ENCODE peak calls at places on chromosome 6, in seven cellular contexts. One of them, this sample, is unnamed.
A peak's percentile ranks its signal among the peaks of the same experiment; 100 is the strongest.

GRCh38 chr6:90424580-90424979 is 127.9 kb upstream of the BACH2 start:
- DNase-seq in brain microvascular endothelial cell: no peak
- DNase-seq in fibroblast of lung: no peak
- DNase-seq in psoas muscle: no peak
- DNase-seq in glutamatergic neuron: no peak
- DNase-seq in activated CD8-positive, alpha-beta T cell treated with anti-CD3 and anti-CD28 coated beads for 36 hours: no peak
- DNase-seq in heart left ventricle: no peak
- DNase-seq in this sample: no peak

GRCh38 chr6:169763881-169764280 is 12.5 kb downstream of the ERMARD start:
- DNase-seq in brain microvascular endothelial cell: no peak
- DNase-seq in fibroblast of lung: no peak
- DNase-seq in psoas muscle: no peak
- DNase-seq in glutamatergic neuron: no peak
- DNase-seq in activated CD8-positive, alpha-beta T cell treated with anti-CD3 and anti-CD28 coated beads for 36 hours: no peak
- DNase-seq in heart left ventricle: no peak
- DNase-seq in this sample: no peak

GRCh38 chr6:4936681-4937041 is 67.2 kb downstream of the RPP40 start:
- DNase-seq in brain microvascular endothelial cell: peak; percentile 39
- DNase-seq in fibroblast of lung: peak; percentile 83
- DNase-seq in psoas muscle: no peak
- DNase-seq in glutamatergic neuron: no peak
- DNase-seq in activated CD8-positive, alpha-beta T cell treated with anti-CD3 and anti-CD28 coated beads for 36 hours: peak; percentile 12
- DNase-seq in heart left ventricle: no peak
- DNase-seq in this sample: peak; percentile 61

GRCh38 chr6:139468178-139468577 is 93.7 kb upstream of the CITED2 start:
- DNase-seq in brain microvascular endothelial cell: no peak
- DNase-seq in fibroblast of lung: no peak
- DNase-seq in psoas muscle: no peak
- DNase-seq in glutamatergic neuron: no peak
- DNase-seq in activated CD8-positive, alpha-beta T cell treated with anti-CD3 and anti-CD28 coated beads for 36 hours: no peak
- DNase-seq in heart left ventricle: no peak
- DNase-seq in this sample: no peak

GRCh38 chr6:52512199-52512598 is 64.7 kb downstream of the TRAM2 start:
- DNase-seq in brain microvascular endothelial cell: peak; percentile 86
- DNase-seq in fibroblast of lung: peak; percentile 92
- DNase-seq in psoas muscle: peak; percentile 63
- DNase-seq in glutamatergic neuron: no peak
- DNase-seq in activated CD8-positive, alpha-beta T cell treated with anti-CD3 and anti-CD28 coated beads for 36 hours: no peak
- DNase-seq in heart left ventricle: peak; percentile 69
- DNase-seq in this sample: no peak

GRCh38 chr6:1392813-1393640 is 3.7 kb downstream of the FOXF2 start:
- DNase-seq in brain microvascular endothelial cell: no peak
- DNase-seq in fibroblast of lung: peak; percentile 47
- DNase-seq in psoas muscle: no peak
- DNase-seq in glutamatergic neuron: no peak
- DNase-seq in activated CD8-positive, alpha-beta T cell treated with anti-CD3 and anti-CD28 coated beads for 36 hours: no peak
- DNase-seq in heart left ventricle: no peak
- DNase-seq in this sample: no peak

GRCh38 chr6:18509871-18510643 is 122.9 kb downstream of the RNF144B start:
- DNase-seq in brain microvascular endothelial cell: no peak
- DNase-seq in fibroblast of lung: no peak
- DNase-seq in psoas muscle: no peak
- DNase-seq in glutamatergic neuron: no peak
- DNase-seq in activated CD8-positive, alpha-beta T cell treated with anti-CD3 and anti-CD28 coated beads for 36 hours: peak; percentile 51
- DNase-seq in heart left ventricle: no peak
- DNase-seq in this sample: no peak

GRCh38 chr6:167350322-167350721 is 25.4 kb downstream of the TTLL2 start:
- DNase-seq in brain microvascular endothelial cell: no peak
- DNase-seq in fibroblast of lung: no peak
- DNase-seq in psoas muscle: no peak
- DNase-seq in glutamatergic neuron: no peak
- DNase-seq in activated CD8-positive, alpha-beta T cell treated with anti-CD3 and anti-CD28 coated beads for 36 hours: no peak
- DNase-seq in heart left ventricle: peak; percentile 29
- DNase-seq in this sample: no peak

GRCh38 chr6:143061597-143062385 is 1.1 kb downstream of the AIG1 start:
- DNase-seq in brain microvascular endothelial cell: no peak
- DNase-seq in fibroblast of lung: no peak
- DNase-seq in psoas muscle: no peak
- DNase-seq in glutamatergic neuron: no peak
- DNase-seq in activated CD8-positive, alpha-beta T cell treated with anti-CD3 and anti-CD28 coated beads for 36 hours: no peak
- DNase-seq in heart left ventricle: no peak
- DNase-seq in this sample: no peak

GRCh38 chr6:143060806-143061596 is at the start of gene AIG1:
- DNase-seq in brain microvascular endothelial cell: peak; percentile 33
- DNase-seq in fibroblast of lung: no peak
- DNase-seq in psoas muscle: peak; percentile 86
- DNase-seq in glutamatergic neuron: peak; percentile 65
- DNase-seq in activated CD8-positive, alpha-beta T cell treated with anti-CD3 and anti-CD28 coated beads for 36 hours: peak; percentile 60
- DNase-seq in heart left ventricle: no peak
- DNase-seq in this sample: no peak

GRCh38 chr6:143059616-143060353 is 904 bp upstream of the AIG1 start:
- DNase-seq in brain microvascular endothelial cell: peak; percentile 44
- DNase-seq in fibroblast of lung: peak; percentile 72
- DNase-seq in psoas muscle: no peak
- DNase-seq in glutamatergic neuron: no peak
- DNase-seq in activated CD8-positive, alpha-beta T cell treated with anti-CD3 and anti-CD28 coated beads for 36 hours: peak; percentile 73
- DNase-seq in heart left ventricle: no peak
- DNase-seq in this sample: peak; percentile 63

GRCh38 chr6:143058987-143059386 is 1.7 kb upstream of the AIG1 start:
- DNase-seq in brain microvascular endothelial cell: no peak
- DNase-seq in fibroblast of lung: no peak
- DNase-seq in psoas muscle: no peak
- DNase-seq in glutamatergic neuron: no peak
- DNase-seq in activated CD8-positive, alpha-beta T cell treated with anti-CD3 and anti-CD28 coated beads for 36 hours: no peak
- DNase-seq in heart left ventricle: peak; percentile 19
- DNase-seq in this sample: no peak

DNA sequence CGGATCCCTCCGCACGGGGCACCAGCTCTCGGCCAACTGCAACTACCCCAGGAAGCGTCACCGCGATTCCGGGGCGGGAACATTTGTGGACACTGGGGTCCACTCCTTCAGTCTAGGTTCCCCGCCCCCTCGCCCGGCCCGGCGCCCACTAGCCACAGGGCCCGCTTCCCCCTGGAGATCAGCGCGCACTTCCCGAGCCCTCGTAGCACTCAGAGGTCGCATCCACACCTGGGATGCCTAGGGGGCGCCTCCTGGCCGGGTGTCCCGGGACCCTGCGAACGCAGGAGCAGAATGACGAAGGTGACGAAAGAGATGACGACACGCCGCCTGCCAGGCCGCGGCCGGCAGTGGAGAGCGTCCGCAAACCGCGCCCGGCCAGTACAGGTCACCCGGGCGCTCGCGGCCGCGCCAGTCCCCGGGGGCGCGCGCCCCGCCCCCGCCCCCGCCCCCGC is 309 bp upstream of the AIG1 start:
- DNase-seq in brain microvascular endothelial cell: peak; percentile 79
- DNase-seq in fibroblast of lung: peak; percentile 84
- DNase-seq in psoas muscle: peak; percentile 90
- DNase-seq in glutamatergic neuron: peak; percentile 75
- DNase-seq in activated CD8-positive, alpha-beta T cell treated with anti-CD3 and anti-CD28 coated beads for 36 hours: peak; percentile 86
- DNase-seq in heart left ventricle: peak; percentile 85
- DNase-seq in this sample: peak; percentile 89
- TF ChIP-seq CTCF in brain microvascular endothelial cell: peak; percentile 28
- TF ChIP-seq CTCF in fibroblast of lung: no peak
- TF ChIP-seq CTCF in psoas muscle: no peak
- TF ChIP-seq CTCF in glutamatergic neuron: no peak
- TF ChIP-seq CTCF in activated CD8-positive, alpha-beta T cell treated with anti-CD3 and anti-CD28 coated beads for 36 hours: no peak
- TF ChIP-seq CTCF in heart left ventricle: peak; percentile 26
- TF ChIP-seq CTCF in this sample: peak; percentile 15

GRCh38 chr6:19870322-19870721 is 33.2 kb downstream of the ID4 start:
- DNase-seq in brain microvascular endothelial cell: no peak
- DNase-seq in fibroblast of lung: no peak
- DNase-seq in psoas muscle: no peak
- DNase-seq in glutamatergic neuron: no peak
- DNase-seq in activated CD8-positive, alpha-beta T cell treated with anti-CD3 and anti-CD28 coated beads for 36 hours: no peak
- DNase-seq in heart left ventricle: no peak
- DNase-seq in this sample: no peak

GRCh38 chr6:19869464-19869863 is 32.3 kb downstream of the ID4 start:
- DNase-seq in brain microvascular endothelial cell: no peak
- DNase-seq in fibroblast of lung: no peak
- DNase-seq in psoas muscle: no peak
- DNase-seq in glutamatergic neuron: no peak
- DNase-seq in activated CD8-positive, alpha-beta T cell treated with anti-CD3 and anti-CD28 coated beads for 36 hours: no peak
- DNase-seq in heart left ventricle: no peak
- DNase-seq in this sample: no peak

GRCh38 chr6:19866900-19867627 is 29.9 kb downstream of the ID4 start:
- DNase-seq in brain microvascular endothelial cell: peak; percentile 55
- DNase-seq in fibroblast of lung: peak; percentile 33
- DNase-seq in psoas muscle: no peak
- DNase-seq in glutamatergic neuron: no peak
- DNase-seq in activated CD8-positive, alpha-beta T cell treated with anti-CD3 and anti-CD28 coated beads for 36 hours: no peak
- DNase-seq in heart left ventricle: no peak
- DNase-seq in this sample: no peak

GRCh38 chr6:19876672-19877071 is 39.5 kb downstream of the ID4 start:
- DNase-seq in brain microvascular endothelial cell: no peak
- DNase-seq in fibroblast of lung: no peak
- DNase-seq in psoas muscle: no peak
- DNase-seq in glutamatergic neuron: no peak
- DNase-seq in activated CD8-positive, alpha-beta T cell treated with anti-CD3 and anti-CD28 coated beads for 36 hours: no peak
- DNase-seq in heart left ventricle: no peak
- DNase-seq in this sample: no peak

GRCh38 chr6:19873031-19873430 is 35.9 kb downstream of the ID4 start:
- DNase-seq in brain microvascular endothelial cell: no peak
- DNase-seq in fibroblast of lung: no peak
- DNase-seq in psoas muscle: no peak
- DNase-seq in glutamatergic neuron: peak; percentile 40
- DNase-seq in activated CD8-positive, alpha-beta T cell treated with anti-CD3 and anti-CD28 coated beads for 36 hours: no peak
- DNase-seq in heart left ventricle: no peak
- DNase-seq in this sample: no peak
- TF ChIP-seq CTCF in brain microvascular endothelial cell: peak; percentile 38
- TF ChIP-seq CTCF in fibroblast of lung: no peak
- TF ChIP-seq CTCF in psoas muscle: no peak
- TF ChIP-seq CTCF in glutamatergic neuron: peak; percentile 29
- TF ChIP-seq CTCF in activated CD8-positive, alpha-beta T cell treated with anti-CD3 and anti-CD28 coated beads for 36 hours: no peak
- TF ChIP-seq CTCF in heart left ventricle: no peak
- TF ChIP-seq CTCF in this sample: no peak

GRCh38 chr6:85754894-85755293 is 112.2 kb upstream of the SYNCRIP start:
- DNase-seq in brain microvascular endothelial cell: no peak
- DNase-seq in fibroblast of lung: no peak
- DNase-seq in psoas muscle: no peak
- DNase-seq in glutamatergic neuron: no peak
- DNase-seq in activated CD8-positive, alpha-beta T cell treated with anti-CD3 and anti-CD28 coated beads for 36 hours: no peak
- DNase-seq in heart left ventricle: no peak
- DNase-seq in this sample: no peak

GRCh38 chr6:85751374-85752055 is 108.8 kb upstream of the SYNCRIP start:
- DNase-seq in brain microvascular endothelial cell: no peak
- DNase-seq in fibroblast of lung: no peak
- DNase-seq in psoas muscle: no peak
- DNase-seq in glutamatergic neuron: no peak
- DNase-seq in activated CD8-positive, alpha-beta T cell treated with anti-CD3 and anti-CD28 coated beads for 36 hours: no peak
- DNase-seq in heart left ventricle: no peak
- DNase-seq in this sample: no peak

GRCh38 chr6:85752602-85753001 is 109.9 kb upstream of the SYNCRIP start:
- DNase-seq in brain microvascular endothelial cell: no peak
- DNase-seq in fibroblast of lung: no peak
- DNase-seq in psoas muscle: no peak
- DNase-seq in glutamatergic neuron: no peak
- DNase-seq in activated CD8-positive, alpha-beta T cell treated with anti-CD3 and anti-CD28 coated beads for 36 hours: no peak
- DNase-seq in heart left ventricle: no peak
- DNase-seq in this sample: no peak

GRCh38 chr6:85756982-85757381 is 114.3 kb upstream of the SYNCRIP start:
- DNase-seq in brain microvascular endothelial cell: peak; percentile 8
- DNase-seq in fibroblast of lung: peak; percentile 65
- DNase-seq in psoas muscle: no peak
- DNase-seq in glutamatergic neuron: no peak
- DNase-seq in activated CD8-positive, alpha-beta T cell treated with anti-CD3 and anti-CD28 coated beads for 36 hours: no peak
- DNase-seq in heart left ventricle: no peak
- DNase-seq in this sample: peak; percentile 24
- TF ChIP-seq CTCF in brain microvascular endothelial cell: peak; percentile 34
- TF ChIP-seq CTCF in fibroblast of lung: peak; percentile 34
- TF ChIP-seq CTCF in psoas muscle: peak; percentile 39
- TF ChIP-seq CTCF in glutamatergic neuron: peak; percentile 38
- TF ChIP-seq CTCF in activated CD8-positive, alpha-beta T cell treated with anti-CD3 and anti-CD28 coated beads for 36 hours: peak; percentile 33
- TF ChIP-seq CTCF in heart left ventricle: peak; percentile 39
- TF ChIP-seq CTCF in this sample: peak; percentile 16

DNA sequence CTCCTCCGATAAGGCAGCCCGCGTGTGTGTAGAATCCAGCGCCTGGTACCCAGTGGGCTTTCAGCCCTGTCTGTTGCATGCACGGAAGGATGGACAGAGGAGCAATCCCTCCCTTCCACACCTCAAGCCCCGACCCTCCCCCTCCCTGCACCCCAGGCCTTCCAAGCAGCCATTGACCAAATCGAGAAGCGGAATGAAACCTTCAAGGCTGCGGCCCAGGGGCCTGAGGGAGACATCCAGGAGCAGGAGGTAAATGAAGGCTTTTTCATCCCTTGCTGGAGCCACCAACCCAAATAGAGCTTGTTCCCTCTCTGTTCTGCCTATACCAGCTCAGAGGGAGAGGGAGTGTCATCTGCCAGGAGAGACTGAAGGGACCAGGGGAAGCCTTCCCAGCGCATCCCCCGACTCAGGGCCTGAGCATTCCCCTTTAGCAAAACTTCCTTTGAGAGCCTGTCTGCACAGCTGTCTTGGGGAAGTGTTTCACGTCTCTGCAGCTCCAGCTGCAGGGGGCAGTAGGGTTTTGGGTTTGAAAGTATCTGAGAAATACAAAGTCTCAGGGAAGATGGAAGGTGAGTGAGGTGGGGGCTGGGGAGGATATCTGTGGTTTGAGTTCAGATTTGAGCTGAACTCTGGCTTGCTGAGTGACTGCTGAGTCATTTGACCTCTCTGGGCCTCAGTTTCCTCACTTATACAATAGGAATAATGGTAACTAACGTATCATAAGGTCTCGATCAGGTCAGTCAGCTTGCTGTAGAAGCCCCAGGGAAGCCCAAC is 16.1 kb downstream of the FGD2 start:
- DNase-seq in brain microvascular endothelial cell: peak; percentile 44
- DNase-seq in fibroblast of lung: peak; percentile 62
- DNase-seq in psoas muscle: no peak
- DNase-seq in glutamatergic neuron: no peak
- DNase-seq in activated CD8-positive, alpha-beta T cell treated with anti-CD3 and anti-CD28 coated beads for 36 hours: peak; percentile 88
- DNase-seq in heart left ventricle: no peak
- DNase-seq in this sample: peak; percentile 30
- TF ChIP-seq CTCF in brain microvascular endothelial cell: peak; percentile 81
- TF ChIP-seq CTCF in fibroblast of lung: peak; percentile 63
- TF ChIP-seq CTCF in psoas muscle: no peak
- TF ChIP-seq CTCF in glutamatergic neuron: no peak
- TF ChIP-seq CTCF in activated CD8-positive, alpha-beta T cell treated with anti-CD3 and anti-CD28 coated beads for 36 hours: peak; percentile 76
- TF ChIP-seq CTCF in heart left ventricle: no peak
- TF ChIP-seq CTCF in this sample: peak; percentile 11

This sample was measured in GM12865.